ENCODE peak calls at places on chromosomes 7 and 10, in eight cellular contexts. One of them, this sample, is unnamed.
A peak's percentile ranks its signal among the peaks of the same experiment; 100 is the strongest.

GRCh38 chr10:78997635-78998618 is 70.8 kb upstream of the ZMIZ1 start:
- DNase-seq in T-helper 2 cell: no peak
- DNase-seq in neural crest cell: no peak
- DNase-seq in kidney epithelial cell: no peak
- DNase-seq in activated CD4-positive, alpha-beta T cell treated with anti-CD3 and anti-CD28 coated beads, Interleukin-2, amount 50 U/mL, for 4 hours: no peak
- DNase-seq in astrocyte of the spinal cord: no peak
- DNase-seq in kidney glomerular epithelial cell: no peak
- DNase-seq in activated naive CD8-positive, alpha-beta T cell treated with anti-CD3 and anti-CD28 coated beads for 36 hours: no peak
- DNase-seq in this sample: no peak

GRCh38 chr7:44393238-44394111 is 68.1 kb upstream of the CAMK2B start:
- DNase-seq in activated CD4-positive, alpha-beta T cell treated with anti-CD3 and anti-CD28 coated beads, Interleukin-2, amount 50 U/mL, for 4 hours: no peak
- DNase-seq in activated naive CD8-positive, alpha-beta T cell treated with anti-CD3 and anti-CD28 coated beads for 36 hours: no peak
- DNase-seq in astrocyte of the spinal cord: no peak
- DNase-seq in T-helper 2 cell: no peak
- DNase-seq in neural crest cell: no peak
- DNase-seq in kidney epithelial cell: no peak
- DNase-seq in kidney glomerular epithelial cell: no peak
- DNase-seq in this sample: no peak

GRCh38 chr10:22244001-22244400 is 26.2 kb upstream of the EBLN1 start:
- DNase-seq in activated CD4-positive, alpha-beta T cell treated with anti-CD3 and anti-CD28 coated beads, Interleukin-2, amount 50 U/mL, for 4 hours: peak; percentile 17
- DNase-seq in kidney epithelial cell: no peak
- DNase-seq in T-helper 2 cell: no peak
- DNase-seq in astrocyte of the spinal cord: no peak
- DNase-seq in neural crest cell: no peak
- DNase-seq in activated naive CD8-positive, alpha-beta T cell treated with anti-CD3 and anti-CD28 coated beads for 36 hours: no peak
- DNase-seq in kidney glomerular epithelial cell: no peak
- DNase-seq in this sample: no peak

GRCh38 chr7:34260282-34260681 is 354.9 kb downstream of the BMPER start:
- DNase-seq in T-helper 2 cell: no peak
- DNase-seq in kidney epithelial cell: peak; percentile 77
- DNase-seq in activated CD4-positive, alpha-beta T cell treated with anti-CD3 and anti-CD28 coated beads, Interleukin-2, amount 50 U/mL, for 4 hours: no peak
- DNase-seq in activated naive CD8-positive, alpha-beta T cell treated with anti-CD3 and anti-CD28 coated beads for 36 hours: no peak
- DNase-seq in neural crest cell: no peak
- DNase-seq in kidney glomerular epithelial cell: peak; percentile 94
- DNase-seq in astrocyte of the spinal cord: peak; percentile 92
- DNase-seq in this sample: no peak

GRCh38 chr10:124300735-124301134 is 118.0 kb downstream of the OAT start:
- DNase-seq in activated naive CD8-positive, alpha-beta T cell treated with anti-CD3 and anti-CD28 coated beads for 36 hours: no peak
- DNase-seq in T-helper 2 cell: no peak
- DNase-seq in activated CD4-positive, alpha-beta T cell treated with anti-CD3 and anti-CD28 coated beads, Interleukin-2, amount 50 U/mL, for 4 hours: no peak
- DNase-seq in neural crest cell: no peak
- DNase-seq in kidney epithelial cell: no peak
- DNase-seq in kidney glomerular epithelial cell: no peak
- DNase-seq in astrocyte of the spinal cord: no peak
- DNase-seq in this sample: no peak

GRCh38 chr7:14376711-14377110 is 387.2 kb upstream of the ETV1 start:
- DNase-seq in T-helper 2 cell: no peak
- DNase-seq in kidney epithelial cell: no peak
- DNase-seq in astrocyte of the spinal cord: no peak
- DNase-seq in neural crest cell: no peak
- DNase-seq in activated CD4-positive, alpha-beta T cell treated with anti-CD3 and anti-CD28 coated beads, Interleukin-2, amount 50 U/mL, for 4 hours: no peak
- DNase-seq in kidney glomerular epithelial cell: no peak
- DNase-seq in activated naive CD8-positive, alpha-beta T cell treated with anti-CD3 and anti-CD28 coated beads for 36 hours: no peak
- DNase-seq in this sample: no peak

GRCh38 chr10:88886557-88886956 is 6.5 kb downstream of the STAMBPL1 start:
- DNase-seq in activated CD4-positive, alpha-beta T cell treated with anti-CD3 and anti-CD28 coated beads, Interleukin-2, amount 50 U/mL, for 4 hours: no peak
- DNase-seq in kidney glomerular epithelial cell: no peak
- DNase-seq in kidney epithelial cell: no peak
- DNase-seq in neural crest cell: no peak
- DNase-seq in activated naive CD8-positive, alpha-beta T cell treated with anti-CD3 and anti-CD28 coated beads for 36 hours: no peak
- DNase-seq in T-helper 2 cell: peak; percentile 72
- DNase-seq in astrocyte of the spinal cord: no peak
- DNase-seq in this sample: no peak

GRCh38 chr7:584122-584465 is 64.4 kb upstream of the PDGFA start:
- DNase-seq in astrocyte of the spinal cord: no peak
- DNase-seq in kidney epithelial cell: no peak
- DNase-seq in activated CD4-positive, alpha-beta T cell treated with anti-CD3 and anti-CD28 coated beads, Interleukin-2, amount 50 U/mL, for 4 hours: peak; percentile 92
- DNase-seq in T-helper 2 cell: peak; percentile 98
- DNase-seq in neural crest cell: no peak
- DNase-seq in kidney glomerular epithelial cell: no peak
- DNase-seq in activated naive CD8-positive, alpha-beta T cell treated with anti-CD3 and anti-CD28 coated beads for 36 hours: peak; percentile 85
- DNase-seq in this sample: no peak

GRCh38 chr10:86366033-86366901 is at the start of gene GRID1:
- DNase-seq in astrocyte of the spinal cord: no peak
- DNase-seq in neural crest cell: no peak
- DNase-seq in kidney glomerular epithelial cell: no peak
- DNase-seq in activated CD4-positive, alpha-beta T cell treated with anti-CD3 and anti-CD28 coated beads, Interleukin-2, amount 50 U/mL, for 4 hours: no peak
- DNase-seq in activated naive CD8-positive, alpha-beta T cell treated with anti-CD3 and anti-CD28 coated beads for 36 hours: peak; percentile 28
- DNase-seq in T-helper 2 cell: no peak
- DNase-seq in kidney epithelial cell: no peak
- DNase-seq in this sample: no peak

GRCh38 chr7:123714296-123715080 is 34.3 kb downstream of the WASL start:
- DNase-seq in activated CD4-positive, alpha-beta T cell treated with anti-CD3 and anti-CD28 coated beads, Interleukin-2, amount 50 U/mL, for 4 hours: no peak
- DNase-seq in neural crest cell: no peak
- DNase-seq in kidney epithelial cell: no peak
- DNase-seq in astrocyte of the spinal cord: peak; percentile 43
- DNase-seq in kidney glomerular epithelial cell: no peak
- DNase-seq in T-helper 2 cell: no peak
- DNase-seq in activated naive CD8-positive, alpha-beta T cell treated with anti-CD3 and anti-CD28 coated beads for 36 hours: no peak
- DNase-seq in this sample: no peak

GRCh38 chr10:128324468-128324867 is 198.2 kb upstream of the MKI67 start:
- DNase-seq in kidney epithelial cell: no peak
- DNase-seq in T-helper 2 cell: no peak
- DNase-seq in kidney glomerular epithelial cell: no peak
- DNase-seq in activated CD4-positive, alpha-beta T cell treated with anti-CD3 and anti-CD28 coated beads, Interleukin-2, amount 50 U/mL, for 4 hours: no peak
- DNase-seq in neural crest cell: no peak
- DNase-seq in activated naive CD8-positive, alpha-beta T cell treated with anti-CD3 and anti-CD28 coated beads for 36 hours: no peak
- DNase-seq in astrocyte of the spinal cord: no peak
- DNase-seq in this sample: no peak

GRCh38 chr10:30999084-30999712 is 32.5 kb downstream of the ZNF438 start:
- DNase-seq in kidney glomerular epithelial cell: no peak
- DNase-seq in astrocyte of the spinal cord: no peak
- DNase-seq in activated naive CD8-positive, alpha-beta T cell treated with anti-CD3 and anti-CD28 coated beads for 36 hours: no peak
- DNase-seq in kidney epithelial cell: no peak
- DNase-seq in neural crest cell: no peak
- DNase-seq in T-helper 2 cell: peak; percentile 48
- DNase-seq in activated CD4-positive, alpha-beta T cell treated with anti-CD3 and anti-CD28 coated beads, Interleukin-2, amount 50 U/mL, for 4 hours: no peak
- DNase-seq in this sample: no peak

GRCh38 chr10:60473557-60473956 is 83.9 kb upstream of the ANK3 start:
- DNase-seq in kidney glomerular epithelial cell: peak; percentile 70
- DNase-seq in T-helper 2 cell: no peak
- DNase-seq in kidney epithelial cell: no peak
- DNase-seq in activated CD4-positive, alpha-beta T cell treated with anti-CD3 and anti-CD28 coated beads, Interleukin-2, amount 50 U/mL, for 4 hours: no peak
- DNase-seq in activated naive CD8-positive, alpha-beta T cell treated with anti-CD3 and anti-CD28 coated beads for 36 hours: no peak
- DNase-seq in astrocyte of the spinal cord: no peak
- DNase-seq in neural crest cell: no peak
- DNase-seq in this sample: no peak

GRCh38 chr10:71805776-71806705 is 32.7 kb upstream of the VSIR start:
- DNase-seq in neural crest cell: no peak
- DNase-seq in astrocyte of the spinal cord: peak; percentile 12
- DNase-seq in activated CD4-positive, alpha-beta T cell treated with anti-CD3 and anti-CD28 coated beads, Interleukin-2, amount 50 U/mL, for 4 hours: no peak
- DNase-seq in kidney glomerular epithelial cell: no peak
- DNase-seq in activated naive CD8-positive, alpha-beta T cell treated with anti-CD3 and anti-CD28 coated beads for 36 hours: no peak
- DNase-seq in kidney epithelial cell: peak; percentile 10
- DNase-seq in T-helper 2 cell: no peak
- DNase-seq in this sample: peak; percentile 30

GRCh38 chr7:13821152-13821787 is 168.2 kb downstream of the ETV1 start:
- DNase-seq in kidney epithelial cell: no peak
- DNase-seq in astrocyte of the spinal cord: peak; percentile 70
- DNase-seq in kidney glomerular epithelial cell: no peak
- DNase-seq in neural crest cell: no peak
- DNase-seq in activated naive CD8-positive, alpha-beta T cell treated with anti-CD3 and anti-CD28 coated beads for 36 hours: no peak
- DNase-seq in T-helper 2 cell: no peak
- DNase-seq in activated CD4-positive, alpha-beta T cell treated with anti-CD3 and anti-CD28 coated beads, Interleukin-2, amount 50 U/mL, for 4 hours: no peak
- DNase-seq in this sample: no peak

GRCh38 chr10:110216942-110217341 is 9.5 kb downstream of the MXI1 start:
- DNase-seq in neural crest cell: no peak
- DNase-seq in activated naive CD8-positive, alpha-beta T cell treated with anti-CD3 and anti-CD28 coated beads for 36 hours: no peak
- DNase-seq in kidney glomerular epithelial cell: no peak
- DNase-seq in astrocyte of the spinal cord: no peak
- DNase-seq in kidney epithelial cell: no peak
- DNase-seq in T-helper 2 cell: no peak
- DNase-seq in activated CD4-positive, alpha-beta T cell treated with anti-CD3 and anti-CD28 coated beads, Interleukin-2, amount 50 U/mL, for 4 hours: no peak
- DNase-seq in this sample: no peak

GRCh38 chr10:132265878-132266496 is 41.8 kb downstream of the STK32C start:
- DNase-seq in kidney epithelial cell: no peak
- DNase-seq in neural crest cell: no peak
- DNase-seq in activated naive CD8-positive, alpha-beta T cell treated with anti-CD3 and anti-CD28 coated beads for 36 hours: no peak
- DNase-seq in T-helper 2 cell: no peak
- DNase-seq in astrocyte of the spinal cord: no peak
- DNase-seq in kidney glomerular epithelial cell: peak; percentile 13
- DNase-seq in activated CD4-positive, alpha-beta T cell treated with anti-CD3 and anti-CD28 coated beads, Interleukin-2, amount 50 U/mL, for 4 hours: no peak
- DNase-seq in this sample: no peak

GRCh38 chr10:28807760-28808613 is 130.7 kb downstream of the BAMBI start:
- DNase-seq in T-helper 2 cell: no peak
- DNase-seq in kidney glomerular epithelial cell: no peak
- DNase-seq in activated CD4-positive, alpha-beta T cell treated with anti-CD3 and anti-CD28 coated beads, Interleukin-2, amount 50 U/mL, for 4 hours: no peak
- DNase-seq in kidney epithelial cell: no peak
- DNase-seq in neural crest cell: no peak
- DNase-seq in astrocyte of the spinal cord: no peak
- DNase-seq in activated naive CD8-positive, alpha-beta T cell treated with anti-CD3 and anti-CD28 coated beads for 36 hours: no peak
- DNase-seq in this sample: no peak

GRCh38 chr10:28914721-28915120 is 237.4 kb downstream of the BAMBI start:
- DNase-seq in astrocyte of the spinal cord: no peak
- DNase-seq in kidney epithelial cell: no peak
- DNase-seq in activated naive CD8-positive, alpha-beta T cell treated with anti-CD3 and anti-CD28 coated beads for 36 hours: no peak
- DNase-seq in T-helper 2 cell: no peak
- DNase-seq in neural crest cell: no peak
- DNase-seq in activated CD4-positive, alpha-beta T cell treated with anti-CD3 and anti-CD28 coated beads, Interleukin-2, amount 50 U/mL, for 4 hours: no peak
- DNase-seq in kidney glomerular epithelial cell: peak; percentile 9
- DNase-seq in this sample: no peak

GRCh38 chr7:28409716-28410627 is 2.3 kb upstream of the CREB5 start:
- DNase-seq in T-helper 2 cell: peak; percentile 7
- DNase-seq in kidney epithelial cell: no peak
- DNase-seq in kidney glomerular epithelial cell: no peak
- DNase-seq in astrocyte of the spinal cord: peak; percentile 40
- DNase-seq in neural crest cell: peak; percentile 41
- DNase-seq in activated CD4-positive, alpha-beta T cell treated with anti-CD3 and anti-CD28 coated beads, Interleukin-2, amount 50 U/mL, for 4 hours: no peak
- DNase-seq in activated naive CD8-positive, alpha-beta T cell treated with anti-CD3 and anti-CD28 coated beads for 36 hours: no peak
- DNase-seq in this sample: peak; percentile 45

GRCh38 chr7:157759246-157759805 is 422.5 kb downstream of the DNAJB6 start:
- DNase-seq in activated CD4-positive, alpha-beta T cell treated with anti-CD3 and anti-CD28 coated beads, Interleukin-2, amount 50 U/mL, for 4 hours: no peak
- DNase-seq in kidney epithelial cell: no peak
- DNase-seq in astrocyte of the spinal cord: no peak
- DNase-seq in neural crest cell: no peak
- DNase-seq in activated naive CD8-positive, alpha-beta T cell treated with anti-CD3 and anti-CD28 coated beads for 36 hours: no peak
- DNase-seq in kidney glomerular epithelial cell: no peak
- DNase-seq in T-helper 2 cell: no peak
- DNase-seq in this sample: no peak

GRCh38 chr7:37775921-37776320 is 72.5 kb upstream of the NME8 start:
- DNase-seq in neural crest cell: no peak
- DNase-seq in astrocyte of the spinal cord: no peak
- DNase-seq in T-helper 2 cell: no peak
- DNase-seq in kidney glomerular epithelial cell: no peak
- DNase-seq in kidney epithelial cell: no peak
- DNase-seq in activated naive CD8-positive, alpha-beta T cell treated with anti-CD3 and anti-CD28 coated beads for 36 hours: no peak
- DNase-seq in activated CD4-positive, alpha-beta T cell treated with anti-CD3 and anti-CD28 coated beads, Interleukin-2, amount 50 U/mL, for 4 hours: no peak
- DNase-seq in this sample: no peak

GRCh38 chr10:89100680-89101079 is 106.4 kb downstream of the CH25H start:
- DNase-seq in activated CD4-positive, alpha-beta T cell treated with anti-CD3 and anti-CD28 coated beads, Interleukin-2, amount 50 U/mL, for 4 hours: no peak
- DNase-seq in neural crest cell: no peak
- DNase-seq in kidney epithelial cell: no peak
- DNase-seq in kidney glomerular epithelial cell: no peak
- DNase-seq in T-helper 2 cell: no peak
- DNase-seq in astrocyte of the spinal cord: peak; percentile 61
- DNase-seq in activated naive CD8-positive, alpha-beta T cell treated with anti-CD3 and anti-CD28 coated beads for 36 hours: no peak
- DNase-seq in this sample: no peak

GRCh38 chr7:35258891-35259537 is 5.1 kb upstream of the TBX20 start:
- DNase-seq in kidney glomerular epithelial cell: no peak
- DNase-seq in activated CD4-positive, alpha-beta T cell treated with anti-CD3 and anti-CD28 coated beads, Interleukin-2, amount 50 U/mL, for 4 hours: no peak
- DNase-seq in kidney epithelial cell: no peak
- DNase-seq in astrocyte of the spinal cord: no peak
- DNase-seq in activated naive CD8-positive, alpha-beta T cell treated with anti-CD3 and anti-CD28 coated beads for 36 hours: no peak
- DNase-seq in neural crest cell: no peak
- DNase-seq in T-helper 2 cell: no peak
- DNase-seq in this sample: no peak

GRCh38 chr10:24897326-24897926 is 55.0 kb downstream of the PRTFDC1 start:
- DNase-seq in T-helper 2 cell: peak; percentile 22
- DNase-seq in neural crest cell: no peak
- DNase-seq in activated CD4-positive, alpha-beta T cell treated with anti-CD3 and anti-CD28 coated beads, Interleukin-2, amount 50 U/mL, for 4 hours: no peak
- DNase-seq in activated naive CD8-positive, alpha-beta T cell treated with anti-CD3 and anti-CD28 coated beads for 36 hours: no peak
- DNase-seq in astrocyte of the spinal cord: peak; percentile 48
- DNase-seq in kidney glomerular epithelial cell: no peak
- DNase-seq in kidney epithelial cell: no peak
- DNase-seq in this sample: no peak

GRCh38 chr7:134444198-134444960 is 14.5 kb downstream of the AKR1B1 start:
- DNase-seq in activated CD4-positive, alpha-beta T cell treated with anti-CD3 and anti-CD28 coated beads, Interleukin-2, amount 50 U/mL, for 4 hours: no peak
- DNase-seq in kidney glomerular epithelial cell: no peak
- DNase-seq in T-helper 2 cell: no peak
- DNase-seq in neural crest cell: no peak
- DNase-seq in astrocyte of the spinal cord: no peak
- DNase-seq in kidney epithelial cell: no peak
- DNase-seq in activated naive CD8-positive, alpha-beta T cell treated with anti-CD3 and anti-CD28 coated beads for 36 hours: no peak
- DNase-seq in this sample: no peak

GRCh38 chr7:34417781-34418180 is 240.2 kb upstream of the NPSR1 start:
- DNase-seq in activated CD4-positive, alpha-beta T cell treated with anti-CD3 and anti-CD28 coated beads, Interleukin-2, amount 50 U/mL, for 4 hours: no peak
- DNase-seq in kidney epithelial cell: no peak
- DNase-seq in astrocyte of the spinal cord: no peak
- DNase-seq in neural crest cell: no peak
- DNase-seq in T-helper 2 cell: no peak
- DNase-seq in kidney glomerular epithelial cell: no peak
- DNase-seq in activated naive CD8-positive, alpha-beta T cell treated with anti-CD3 and anti-CD28 coated beads for 36 hours: no peak
- DNase-seq in this sample: no peak

GRCh38 chr10:110358278-110358677 is 53.6 kb upstream of the SMNDC1 start:
- DNase-seq in T-helper 2 cell: no peak
- DNase-seq in activated CD4-positive, alpha-beta T cell treated with anti-CD3 and anti-CD28 coated beads, Interleukin-2, amount 50 U/mL, for 4 hours: no peak
- DNase-seq in activated naive CD8-positive, alpha-beta T cell treated with anti-CD3 and anti-CD28 coated beads for 36 hours: no peak
- DNase-seq in kidney epithelial cell: no peak
- DNase-seq in neural crest cell: no peak
- DNase-seq in kidney glomerular epithelial cell: no peak
- DNase-seq in astrocyte of the spinal cord: no peak
- DNase-seq in this sample: no peak

GRCh38 chr10:22599048-22599561 is 115.3 kb downstream of the PIP4K2A start:
- DNase-seq in kidney glomerular epithelial cell: peak; percentile 83
- DNase-seq in T-helper 2 cell: peak; percentile 61
- DNase-seq in neural crest cell: no peak
- DNase-seq in activated naive CD8-positive, alpha-beta T cell treated with anti-CD3 and anti-CD28 coated beads for 36 hours: no peak
- DNase-seq in activated CD4-positive, alpha-beta T cell treated with anti-CD3 and anti-CD28 coated beads, Interleukin-2, amount 50 U/mL, for 4 hours: no peak
- DNase-seq in kidney epithelial cell: no peak
- DNase-seq in astrocyte of the spinal cord: peak; percentile 79
- DNase-seq in this sample: no peak

GRCh38 chr10:93566435-93567276 is at the start of gene FFAR4:
- DNase-seq in activated naive CD8-positive, alpha-beta T cell treated with anti-CD3 and anti-CD28 coated beads for 36 hours: no peak
- DNase-seq in kidney epithelial cell: no peak
- DNase-seq in activated CD4-positive, alpha-beta T cell treated with anti-CD3 and anti-CD28 coated beads, Interleukin-2, amount 50 U/mL, for 4 hours: no peak
- DNase-seq in neural crest cell: no peak
- DNase-seq in T-helper 2 cell: no peak
- DNase-seq in astrocyte of the spinal cord: no peak
- DNase-seq in kidney glomerular epithelial cell: no peak
- DNase-seq in this sample: no peak

GRCh38 chr10:64306888-64307287 is 785.7 kb downstream of the REEP3 start:
- DNase-seq in T-helper 2 cell: no peak
- DNase-seq in activated CD4-positive, alpha-beta T cell treated with anti-CD3 and anti-CD28 coated beads, Interleukin-2, amount 50 U/mL, for 4 hours: no peak
- DNase-seq in astrocyte of the spinal cord: no peak
- DNase-seq in kidney glomerular epithelial cell: no peak
- DNase-seq in activated naive CD8-positive, alpha-beta T cell treated with anti-CD3 and anti-CD28 coated beads for 36 hours: no peak
- DNase-seq in kidney epithelial cell: no peak
- DNase-seq in neural crest cell: no peak
- DNase-seq in this sample: no peak

GRCh38 chr10:17216217-17216900 is 11.7 kb upstream of the VIM start:
- DNase-seq in astrocyte of the spinal cord: peak; percentile 99
- DNase-seq in activated naive CD8-positive, alpha-beta T cell treated with anti-CD3 and anti-CD28 coated beads for 36 hours: peak; percentile 47
- DNase-seq in T-helper 2 cell: peak; percentile 93
- DNase-seq in kidney epithelial cell: peak; percentile 100
- DNase-seq in activated CD4-positive, alpha-beta T cell treated with anti-CD3 and anti-CD28 coated beads, Interleukin-2, amount 50 U/mL, for 4 hours: no peak
- DNase-seq in neural crest cell: no peak
- DNase-seq in kidney glomerular epithelial cell: peak; percentile 99
- DNase-seq in this sample: no peak

GRCh38 chr7:90518630-90519029 is 49.2 kb downstream of the PTTG1IP2 start:
- DNase-seq in activated CD4-positive, alpha-beta T cell treated with anti-CD3 and anti-CD28 coated beads, Interleukin-2, amount 50 U/mL, for 4 hours: no peak
- DNase-seq in T-helper 2 cell: no peak
- DNase-seq in kidney glomerular epithelial cell: no peak
- DNase-seq in activated naive CD8-positive, alpha-beta T cell treated with anti-CD3 and anti-CD28 coated beads for 36 hours: no peak
- DNase-seq in neural crest cell: no peak
- DNase-seq in kidney epithelial cell: no peak
- DNase-seq in astrocyte of the spinal cord: no peak
- DNase-seq in this sample: no peak

GRCh38 chr7:43698461-43699255 is 30.7 kb downstream of the COA1 start:
- DNase-seq in neural crest cell: no peak
- DNase-seq in kidney epithelial cell: no peak
- DNase-seq in T-helper 2 cell: no peak
- DNase-seq in activated naive CD8-positive, alpha-beta T cell treated with anti-CD3 and anti-CD28 coated beads for 36 hours: no peak
- DNase-seq in astrocyte of the spinal cord: no peak
- DNase-seq in kidney glomerular epithelial cell: no peak
- DNase-seq in activated CD4-positive, alpha-beta T cell treated with anti-CD3 and anti-CD28 coated beads, Interleukin-2, amount 50 U/mL, for 4 hours: no peak
- DNase-seq in this sample: no peak

This sample was measured in neuronal stem cell.